ENCODE peak calls at places on chromosome 9, in ten cellular contexts. L is heart left ventricle, F is progenitor cell of endocrine pancreas, T is left lung, Q is psoas muscle, Z is cardiac muscle cell, M is AG04450, G is B cell, W is heart right ventricle, K is Panc1. A is an unnamed sample.

GRCh38 chr9:93650448-93650847 is 74.1 kb downstream of the PHF2 start:
- DNase-seq in L (peak; percentile 3), F (no peak), T (peak; percentile 65), Q (peak; percentile 36), Z (no peak), M (no peak), G (no peak), W (no peak), K (no peak), A (no peak)

GRCh38 chr9:128098936-128099931 is 28.3 kb downstream of the PTGES2 start:
- DNase-seq in L (no peak), F (no peak), T (peak; percentile 70), Q (peak; percentile 77), Z (no peak), M (no peak), G (no peak), W (no peak), K (no peak), A (no peak)

GRCh38 chr9:108861997-108862396 is at the start of gene ACTL7A:
- DNase-seq in L (no peak), F (no peak), T (no peak), Q (no peak), Z (no peak), M (no peak), G (no peak), W (no peak), K (no peak), A (no peak)

GRCh38 chr9:135818718-135819475 is 88.4 kb downstream of the CAMSAP1 start:
- DNase-seq in L (no peak), F (no peak), T (peak; percentile 77), Q (no peak), Z (no peak), M (no peak), G (no peak), W (no peak), K (no peak), A (no peak)

GRCh38 chr9:135108801-135109500 is 21.5 kb downstream of the OLFM1 start:
- DNase-seq in L (no peak), F (no peak), T (no peak), Q (peak; percentile 28), Z (no peak), M (no peak), G (no peak), W (no peak), K (no peak), A (no peak)

GRCh38 chr9:27888661-27889295 is 315.5 kb upstream of the C9orf72 start:
- DNase-seq in L (no peak), F (no peak), T (peak; percentile 70), Q (no peak), Z (no peak), M (no peak), G (peak; percentile 25), W (no peak), K (peak; percentile 22), A (peak; percentile 11)

GRCh38 chr9:22056402-22056801 is 47.3 kb upstream of the CDKN2B start:
- DNase-seq in L (no peak), F (no peak), T (no peak), Q (no peak), Z (no peak), M (no peak), G (no peak), W (no peak), K (no peak), A (no peak)

GRCh38 chr9:16039988-16040761 is 487.3 kb downstream of the CCDC171 start:
- DNase-seq in L (no peak), F (no peak), T (no peak), Q (no peak), Z (peak; percentile 21), M (peak; percentile 76), G (no peak), W (no peak), K (no peak), A (no peak)

GRCh38 chr9:70113403-70114022 is 69.9 kb downstream of the MAMDC2 start:
- DNase-seq in L (peak; percentile 43), F (no peak), T (no peak), Q (peak; percentile 68), Z (peak; percentile 57), M (no peak), G (peak; percentile 18), W (peak; percentile 39), K (no peak), A (peak; percentile 51)

GRCh38 chr9:14344846-14345585 is 31.1 kb upstream of the NFIB start:
- DNase-seq in L (no peak), F (no peak), T (no peak), Q (peak; percentile 58), Z (no peak), M (no peak), G (no peak), W (no peak), K (no peak), A (no peak)

GRCh38 chr9:19940808-19941207 is 152.0 kb upstream of the SLC24A2 start:
- DNase-seq in L (no peak), F (no peak), T (no peak), Q (no peak), Z (no peak), M (no peak), G (no peak), W (no peak), K (no peak), A (no peak)

GRCh38 chr9:129549684-129550083 is 71.2 kb downstream of the C9orf50 start:
- DNase-seq in L (peak; percentile 39), F (peak; percentile 31), T (no peak), Q (no peak), Z (no peak), M (no peak), G (no peak), W (peak; percentile 51), K (no peak), A (no peak)

GRCh38 chr9:19306568-19306967 is 73.5 kb downstream of the RPS6 start:
- DNase-seq in L (no peak), F (no peak), T (no peak), Q (no peak), Z (no peak), M (no peak), G (no peak), W (no peak), K (no peak), A (no peak)

GRCh38 chr9:132166599-132166998 is 4.7 kb downstream of the NTNG2 start:
- DNase-seq in L (no peak), F (no peak), T (peak; percentile 78), Q (no peak), Z (no peak), M (no peak), G (no peak), W (no peak), K (no peak), A (no peak)
- TF ChIP-seq CTCF in L (no peak), F (peak; percentile 51), T (no peak), Q (no peak), Z (peak; percentile 32), M (peak; percentile 27), G (peak; percentile 7), W (no peak), K (peak; percentile 65), A (no peak)

GRCh38 chr9:88173378-88173999 is 35.2 kb upstream of the SPATA31C2 start:
- DNase-seq in L (peak; percentile 47), F (no peak), T (no peak), Q (no peak), Z (peak; percentile 75), M (peak; percentile 23), G (peak; percentile 22), W (peak; percentile 27), K (peak; percentile 24), A (peak; percentile 70)
- TF ChIP-seq CTCF in L (peak; percentile 76), F (peak; percentile 50), T (peak; percentile 65), Q (peak; percentile 11), Z (peak; percentile 89), M (peak; percentile 76), G (peak; percentile 52), W (peak; percentile 49), K (peak; percentile 84), A (peak; percentile 89)

DNA sequence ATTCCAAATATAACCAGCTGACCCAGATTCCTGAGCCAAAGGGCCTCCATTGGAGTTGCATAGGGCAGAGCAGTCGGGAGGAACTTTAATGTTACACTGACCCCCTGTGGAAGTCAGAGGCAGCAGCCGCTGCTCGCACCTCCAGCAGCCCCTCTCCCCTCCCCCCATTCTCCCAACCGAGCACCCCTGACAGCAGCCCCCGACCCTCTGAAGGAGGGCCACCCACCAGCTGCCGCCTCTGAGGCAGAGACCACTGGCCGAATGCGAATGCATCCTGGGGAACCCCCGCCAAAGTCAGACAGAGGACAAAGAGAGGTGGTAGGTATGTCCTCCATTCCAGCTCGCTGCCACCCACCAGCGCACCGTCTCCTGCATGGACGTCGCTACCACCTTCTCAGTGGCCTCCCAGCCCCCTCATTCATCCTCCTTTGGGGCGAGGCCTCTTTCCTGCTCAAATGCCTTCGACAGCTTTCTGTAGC is 231.0 kb downstream of the CDK5RAP2 start:
- DNase-seq in L (peak; percentile 20), F (peak; percentile 42), T (no peak), Q (peak; percentile 52), Z (peak; percentile 73), M (no peak), G (peak; percentile 6), W (peak; percentile 25), K (no peak), A (peak; percentile 59)
- TF ChIP-seq CTCF in L (peak; percentile 34), F (peak; percentile 86), T (peak; percentile 27), Q (peak; percentile 61), Z (peak; percentile 72), M (peak; percentile 70), G (peak; percentile 22), W (peak; percentile 58), K (peak; percentile 76), A (peak; percentile 54)

GRCh38 chr9:91428927-91429351 is 5.3 kb upstream of the NFIL3 start:
- DNase-seq in L (no peak), F (no peak), T (no peak), Q (no peak), Z (no peak), M (peak; percentile 63), G (no peak), W (no peak), K (no peak), A (no peak)

GRCh38 chr9:91429501-91429900 is 5.9 kb upstream of the NFIL3 start:
- DNase-seq in L (no peak), F (no peak), T (no peak), Q (no peak), Z (no peak), M (no peak), G (no peak), W (no peak), K (no peak), A (no peak)

GRCh38 chr9:91431485-91431884 is 7.9 kb upstream of the NFIL3 start:
- DNase-seq in L (no peak), F (no peak), T (no peak), Q (no peak), Z (no peak), M (no peak), G (no peak), W (no peak), K (no peak), A (no peak)

GRCh38 chr9:91436841-91437240 is 13.2 kb upstream of the NFIL3 start:
- DNase-seq in L (no peak), F (no peak), T (no peak), Q (no peak), Z (no peak), M (no peak), G (no peak), W (no peak), K (no peak), A (no peak)

DNA sequence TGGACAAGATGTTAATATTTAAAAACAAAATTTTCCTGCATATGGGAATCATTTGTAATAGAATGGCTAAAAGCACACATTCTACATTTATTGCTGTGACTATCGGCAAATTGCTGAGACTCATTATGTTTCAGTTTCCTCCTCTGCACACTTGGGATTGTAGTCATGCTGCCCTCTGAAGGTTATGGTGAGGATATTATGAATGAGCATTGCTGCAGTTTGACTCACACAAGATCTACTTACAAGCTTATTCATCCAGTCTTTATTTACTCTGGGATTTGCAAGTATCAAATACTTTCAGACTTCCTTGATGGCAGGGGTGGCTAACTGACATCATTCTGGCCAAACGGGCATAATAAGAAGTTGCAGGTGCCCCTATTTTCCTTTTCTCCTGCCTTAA is 9.5 kb upstream of the NFIL3 start:
- DNase-seq in L (no peak), F (no peak), T (no peak), Q (no peak), Z (peak; percentile 31), M (peak; percentile 90), G (peak; percentile 36), W (no peak), K (peak; percentile 65), A (no peak)
- TF ChIP-seq CTCF in L (peak; percentile 30), F (peak; percentile 20), T (peak; percentile 30), Q (peak; percentile 49), Z (peak; percentile 65), M (peak; percentile 58), G (no peak), W (peak; percentile 45), K (peak; percentile 39), A (no peak)

A was measured in endothelial cell.